ENCODE peak calls at places on chromosomes 7 and 10, in eight cellular contexts. U, I, F, D, A, C, J and S are unnamed samples.

GRCh38 chr7:72326365-72326764 is 85.8 kb downstream of the CALN1 start:
- DNase-seq in F (peak; percentile 26), I (peak; percentile 92), U (no peak), J (no peak), D (no peak), C (no peak), A (no peak), S (no peak)

GRCh38 chr10:30210296-30210695 is 138.8 kb downstream of the MTPAP start:
- DNase-seq in I (no peak), J (no peak), U (no peak), F (no peak), D (no peak), C (no peak), A (no peak), S (no peak)

GRCh38 chr10:103232772-103233488 is 12.8 kb upstream of the RPEL1 start:
- DNase-seq in A (no peak), C (no peak), J (no peak), U (no peak), F (no peak), I (peak; percentile 89), D (no peak), S (no peak)

GRCh38 chr7:2529161-2530075 is 9.8 kb downstream of the LFNG start:
- DNase-seq in J (no peak), I (peak; percentile 65), F (no peak), C (no peak), U (peak; percentile 67), A (peak; percentile 33), D (peak; percentile 81), S (no peak)

GRCh38 chr10:42958142-42958868 is 118.6 kb upstream of the RET start:
- DNase-seq in U (no peak), C (no peak), J (no peak), D (no peak), I (peak; percentile 15), A (no peak), F (no peak), S (no peak)

GRCh38 chr7:46034056-46034768 is 113.1 kb upstream of the IGFBP3 start:
- DNase-seq in I (peak; percentile 78), C (no peak), A (no peak), U (no peak), J (no peak), F (no peak), D (no peak), S (no peak)

GRCh38 chr10:17961551-17962422 is 10.1 kb downstream of the SLC39A12 start:
- DNase-seq in D (no peak), C (no peak), I (peak; percentile 29), F (no peak), U (no peak), J (no peak), A (no peak), S (no peak)

GRCh38 chr10:14476641-14477407 is 146.1 kb upstream of the FRMD4A start:
- DNase-seq in C (no peak), D (no peak), U (no peak), J (no peak), F (no peak), A (no peak), I (peak; percentile 6), S (no peak)

GRCh38 chr10:128069351-128070051 is 56.7 kb downstream of the MKI67 start:
- DNase-seq in C (peak; percentile 51), A (peak; percentile 46), J (peak; percentile 60), F (peak; percentile 62), I (peak; percentile 64), U (peak; percentile 96), D (no peak), S (peak; percentile 74)

GRCh38 chr10:4407783-4408182 is 418.2 kb upstream of the AKR1E2 start:
- DNase-seq in A (no peak), I (peak; percentile 78), U (peak; percentile 65), C (no peak), F (no peak), J (no peak), D (no peak), S (no peak)

GRCh38 chr10:46293832-46294640 is 7.2 kb downstream of the ANTXRL start:
- DNase-seq in F (no peak), J (no peak), C (no peak), I (peak; percentile 22), A (no peak), D (no peak), U (no peak), S (no peak)

GRCh38 chr7:31633894-31634494 is 53.0 kb upstream of the PPP1R17 start:
- DNase-seq in I (peak; percentile 80), C (peak; percentile 39), U (peak; percentile 79), A (peak; percentile 35), F (peak; percentile 72), D (peak; percentile 29), J (peak; percentile 59), S (peak; percentile 60)

GRCh38 chr7:28957064-28957821 is 887 bp downstream of the TRIL start:
- DNase-seq in J (peak; percentile 4), D (no peak), U (no peak), C (peak; percentile 30), F (no peak), A (no peak), I (no peak), S (peak; percentile 40)

GRCh38 chr10:6607778-6608177 is 27.7 kb upstream of the PRKCQ start:
- DNase-seq in A (no peak), D (peak; percentile 24), C (peak; percentile 68), F (no peak), U (no peak), J (no peak), I (no peak), S (no peak)

GRCh38 chr10:95391570-95392249 is 100.9 kb upstream of the PDLIM1 start:
- DNase-seq in I (peak; percentile 19), A (no peak), F (no peak), C (no peak), J (no peak), D (no peak), U (peak; percentile 71), S (peak; percentile 21)

GRCh38 chr10:18737841-18738240 is 78.6 kb downstream of the ARL5B start:
- DNase-seq in F (no peak), I (peak; percentile 87), C (no peak), D (no peak), J (no peak), U (no peak), A (no peak), S (no peak)

GRCh38 chr10:70918851-70919530 is 30.6 kb upstream of the PCBD1 start:
- DNase-seq in D (no peak), J (peak; percentile 60), C (no peak), I (no peak), U (no peak), A (no peak), F (no peak), S (no peak)

GRCh38 chr10:63208981-63209380 is 75.9 kb downstream of the NRBF2 start:
- DNase-seq in I (no peak), J (no peak), A (no peak), D (no peak), U (no peak), C (no peak), F (no peak), S (no peak)

GRCh38 chr10:30199376-30200018 is 140.1 kb upstream of the JCAD start:
- DNase-seq in D (no peak), U (no peak), C (no peak), A (no peak), J (no peak), F (no peak), I (peak; percentile 61), S (no peak)

GRCh38 chr7:127189074-127189473 is 63.7 kb downstream of the GRM8 start:
- DNase-seq in J (no peak), U (no peak), F (peak; percentile 85), D (no peak), I (peak; percentile 5), A (no peak), C (peak; percentile 1), S (no peak)

GRCh38 chr7:122369756-122370155 is 65.2 kb upstream of the FEZF1 start:
- DNase-seq in J (no peak), D (no peak), I (no peak), A (no peak), C (no peak), F (no peak), U (no peak), S (no peak)

GRCh38 chr10:3126741-3127342 is 45.7 kb downstream of the PITRM1 start:
- DNase-seq in C (peak; percentile 35), A (no peak), D (no peak), F (peak; percentile 85), U (no peak), J (peak; percentile 81), I (no peak), S (no peak)

GRCh38 chr7:127251458-127252379 is 1.0 kb downstream of the GRM8 start:
- DNase-seq in I (no peak), A (no peak), F (peak; percentile 42), C (no peak), U (no peak), D (no peak), J (no peak), S (peak; percentile 32)

GRCh38 chr7:150940446-150941102 is 37.5 kb downstream of the KCNH2 start:
- DNase-seq in U (no peak), I (no peak), J (peak; percentile 16), C (no peak), A (no peak), D (peak; percentile 1), F (no peak), S (no peak)

GRCh38 chr7:106012935-106013439 is 49.9 kb downstream of the CDHR3 start:
- DNase-seq in F (no peak), I (no peak), J (no peak), D (no peak), U (no peak), C (no peak), A (peak; percentile 7), S (no peak)

GRCh38 chr10:7311256-7312178 is 99.3 kb downstream of the SFMBT2 start:
- DNase-seq in J (no peak), D (no peak), I (peak; percentile 89), F (no peak), C (no peak), A (no peak), U (no peak), S (no peak)

GRCh38 chr7:18241543-18242231 is 214.0 kb upstream of the PRPS1L1 start:
- DNase-seq in C (no peak), J (no peak), I (peak; percentile 5), D (no peak), F (no peak), U (no peak), A (no peak), S (no peak)

GRCh38 chr7:86949052-86949778 is 110.2 kb downstream of the ELAPOR2 start:
- DNase-seq in A (no peak), J (no peak), I (no peak), F (no peak), U (no peak), D (no peak), C (no peak), S (no peak)

GRCh38 chr7:94907420-94908203 is at the start of gene PPP1R9A:
- DNase-seq in C (peak; percentile 53), F (peak; percentile 56), J (peak; percentile 28), U (no peak), A (no peak), D (no peak), I (peak; percentile 65), S (peak; percentile 64)

GRCh38 chr10:118264838-118265470 is 77.2 kb downstream of the FAM204A start:
- DNase-seq in A (no peak), C (no peak), U (no peak), J (no peak), D (no peak), F (no peak), I (no peak), S (no peak)

GRCh38 chr10:61937631-61938284 is 36.3 kb downstream of the ARID5B start:
- DNase-seq in I (peak; percentile 100), A (no peak), F (no peak), J (no peak), U (no peak), C (no peak), D (no peak), S (no peak)

GRCh38 chr10:27482984-27483956 is 20.8 kb upstream of the RAB18 start:
- DNase-seq in A (no peak), U (no peak), I (peak; percentile 54), J (no peak), C (no peak), F (no peak), D (no peak), S (no peak)

GRCh38 chr10:98586096-98586495 is 139.4 kb upstream of the HPS1 start:
- DNase-seq in U (no peak), A (no peak), D (no peak), C (no peak), I (no peak), F (no peak), J (no peak), S (no peak)

GRCh38 chr7:88243345-88243909 is 23.6 kb upstream of the SRI start:
- DNase-seq in A (no peak), U (peak; percentile 74), J (no peak), I (peak; percentile 82), C (peak; percentile 1), F (peak; percentile 68), D (no peak), S (peak; percentile 5)